ENCODE peak calls at places on chromosome 1, in ten cellular contexts. One of them, this sample, is unnamed. For H3K27me3 and H3K4me1, the result is how much of the 10 kb centered on the place peaks cover.

GRCh38 chr1:107056426-107057196 is at the start of gene PRMT6:
- DNase-seq in heart right ventricle: peak
- DNase-seq in GM23338: peak
- DNase-seq in MM.1S: peak
- DNase-seq in cardiac muscle cell: peak
- DNase-seq in HCT116: peak
- DNase-seq in endothelial cell of umbilical vein: peak
- DNase-seq in adipocyte: peak
- DNase-seq in gastrocnemius medialis: peak
- DNase-seq in ascending aorta: no peak
- DNase-seq in this sample: peak

GRCh38 chr1:65958561-65959350 is 166.1 kb downstream of the PDE4B start:
- DNase-seq in gastrocnemius medialis: no peak
- DNase-seq in adipocyte: peak
- DNase-seq in ascending aorta: no peak
- DNase-seq in endothelial cell of umbilical vein: peak
- DNase-seq in cardiac muscle cell: peak
- DNase-seq in HCT116: peak
- DNase-seq in GM23338: peak
- DNase-seq in MM.1S: peak
- DNase-seq in heart right ventricle: no peak
- DNase-seq in this sample: no peak

GRCh38 chr1:219666242-219666641 is 53.3 kb upstream of the ZC3H11B start:
- DNase-seq in HCT116: no peak
- DNase-seq in GM23338: no peak
- DNase-seq in cardiac muscle cell: no peak
- DNase-seq in MM.1S: no peak
- DNase-seq in ascending aorta: no peak
- DNase-seq in adipocyte: peak
- DNase-seq in heart right ventricle: no peak
- DNase-seq in endothelial cell of umbilical vein: no peak
- DNase-seq in gastrocnemius medialis: no peak
- DNase-seq in this sample: no peak

GRCh38 chr1:53396563-53397268 is 62.5 kb upstream of the DMRTB1 start:
- DNase-seq in MM.1S: no peak
- DNase-seq in ascending aorta: no peak
- DNase-seq in adipocyte: no peak
- DNase-seq in gastrocnemius medialis: no peak
- DNase-seq in GM23338: no peak
- DNase-seq in cardiac muscle cell: no peak
- DNase-seq in endothelial cell of umbilical vein: no peak
- DNase-seq in HCT116: no peak
- DNase-seq in heart right ventricle: no peak
- DNase-seq in this sample: no peak

GRCh38 chr1:9882296-9882944 is 27.6 kb downstream of the CTNNBIP1 start:
- DNase-seq in cardiac muscle cell: no peak
- DNase-seq in adipocyte: no peak
- DNase-seq in endothelial cell of umbilical vein: no peak
- DNase-seq in MM.1S: no peak
- DNase-seq in GM23338: no peak
- DNase-seq in heart right ventricle: no peak
- DNase-seq in HCT116: no peak
- DNase-seq in gastrocnemius medialis: no peak
- DNase-seq in ascending aorta: no peak
- DNase-seq in this sample: no peak

GRCh38 chr1:109667452-109668122 is at the start of gene GSTM2:
- DNase-seq in heart right ventricle: peak
- DNase-seq in HCT116: no peak
- DNase-seq in endothelial cell of umbilical vein: peak
- DNase-seq in ascending aorta: peak
- DNase-seq in MM.1S: peak
- DNase-seq in gastrocnemius medialis: peak
- DNase-seq in GM23338: peak
- DNase-seq in adipocyte: peak
- DNase-seq in cardiac muscle cell: peak
- DNase-seq in this sample: peak

GRCh38 chr1:200525167-200526123 is 95.1 kb downstream of the KIF14 start:
- DNase-seq in HCT116: no peak
- DNase-seq in MM.1S: no peak
- DNase-seq in ascending aorta: no peak
- DNase-seq in gastrocnemius medialis: no peak
- DNase-seq in endothelial cell of umbilical vein: no peak
- DNase-seq in cardiac muscle cell: no peak
- DNase-seq in heart right ventricle: no peak
- DNase-seq in adipocyte: no peak
- DNase-seq in GM23338: no peak
- DNase-seq in this sample: no peak

GRCh38 chr1:93595749-93596148 is 85.9 kb downstream of the BCAR3 start:
- DNase-seq in cardiac muscle cell: no peak
- DNase-seq in endothelial cell of umbilical vein: no peak
- DNase-seq in GM23338: no peak
- DNase-seq in HCT116: no peak
- DNase-seq in gastrocnemius medialis: no peak
- DNase-seq in MM.1S: no peak
- DNase-seq in adipocyte: peak
- DNase-seq in heart right ventricle: no peak
- DNase-seq in ascending aorta: no peak
- DNase-seq in this sample: no peak

GRCh38 chr1:6496360-6496704 is 4.9 kb upstream of the PLEKHG5 start:
- DNase-seq in MM.1S: no peak
- DNase-seq in HCT116: no peak
- DNase-seq in heart right ventricle: no peak
- DNase-seq in gastrocnemius medialis: no peak
- DNase-seq in cardiac muscle cell: no peak
- DNase-seq in adipocyte: no peak
- DNase-seq in ascending aorta: no peak
- DNase-seq in GM23338: peak
- DNase-seq in endothelial cell of umbilical vein: no peak
- DNase-seq in this sample: no peak
- H3K27me3 ChIP-seq in MM.1S: half or more
- H3K27me3 ChIP-seq in HCT116: under half
- H3K27me3 ChIP-seq in heart right ventricle: under half
- H3K27me3 ChIP-seq in gastrocnemius medialis: under half
- H3K27me3 ChIP-seq in cardiac muscle cell: under half
- H3K27me3 ChIP-seq in adipocyte: under half
- H3K27me3 ChIP-seq in ascending aorta: under half
- H3K27me3 ChIP-seq in GM23338: under half
- H3K27me3 ChIP-seq in endothelial cell of umbilical vein: under half
- H3K27me3 ChIP-seq in this sample: under half

GRCh38 chr1:67755160-67755559 is 70.2 kb downstream of the GADD45A start:
- DNase-seq in adipocyte: no peak
- DNase-seq in gastrocnemius medialis: no peak
- DNase-seq in heart right ventricle: no peak
- DNase-seq in HCT116: no peak
- DNase-seq in cardiac muscle cell: no peak
- DNase-seq in endothelial cell of umbilical vein: no peak
- DNase-seq in GM23338: no peak
- DNase-seq in MM.1S: no peak
- DNase-seq in ascending aorta: no peak
- DNase-seq in this sample: no peak

GRCh38 chr1:67754526-67754920 is 69.5 kb downstream of the GADD45A start:
- DNase-seq in heart right ventricle: no peak
- DNase-seq in gastrocnemius medialis: no peak
- DNase-seq in adipocyte: no peak
- DNase-seq in HCT116: no peak
- DNase-seq in MM.1S: no peak
- DNase-seq in cardiac muscle cell: no peak
- DNase-seq in ascending aorta: no peak
- DNase-seq in endothelial cell of umbilical vein: peak
- DNase-seq in GM23338: no peak
- DNase-seq in this sample: no peak

GRCh38 chr1:67755619-67756018 is 70.6 kb downstream of the GADD45A start:
- DNase-seq in MM.1S: no peak
- DNase-seq in adipocyte: no peak
- DNase-seq in gastrocnemius medialis: no peak
- DNase-seq in GM23338: no peak
- DNase-seq in HCT116: no peak
- DNase-seq in ascending aorta: no peak
- DNase-seq in heart right ventricle: no peak
- DNase-seq in cardiac muscle cell: no peak
- DNase-seq in endothelial cell of umbilical vein: no peak
- DNase-seq in this sample: no peak

GRCh38 chr1:67752306-67752705 is 67.3 kb downstream of the GADD45A start:
- DNase-seq in cardiac muscle cell: no peak
- DNase-seq in GM23338: peak
- DNase-seq in adipocyte: no peak
- DNase-seq in MM.1S: no peak
- DNase-seq in gastrocnemius medialis: no peak
- DNase-seq in endothelial cell of umbilical vein: peak
- DNase-seq in heart right ventricle: no peak
- DNase-seq in ascending aorta: no peak
- DNase-seq in HCT116: no peak
- DNase-seq in this sample: no peak

DNA sequence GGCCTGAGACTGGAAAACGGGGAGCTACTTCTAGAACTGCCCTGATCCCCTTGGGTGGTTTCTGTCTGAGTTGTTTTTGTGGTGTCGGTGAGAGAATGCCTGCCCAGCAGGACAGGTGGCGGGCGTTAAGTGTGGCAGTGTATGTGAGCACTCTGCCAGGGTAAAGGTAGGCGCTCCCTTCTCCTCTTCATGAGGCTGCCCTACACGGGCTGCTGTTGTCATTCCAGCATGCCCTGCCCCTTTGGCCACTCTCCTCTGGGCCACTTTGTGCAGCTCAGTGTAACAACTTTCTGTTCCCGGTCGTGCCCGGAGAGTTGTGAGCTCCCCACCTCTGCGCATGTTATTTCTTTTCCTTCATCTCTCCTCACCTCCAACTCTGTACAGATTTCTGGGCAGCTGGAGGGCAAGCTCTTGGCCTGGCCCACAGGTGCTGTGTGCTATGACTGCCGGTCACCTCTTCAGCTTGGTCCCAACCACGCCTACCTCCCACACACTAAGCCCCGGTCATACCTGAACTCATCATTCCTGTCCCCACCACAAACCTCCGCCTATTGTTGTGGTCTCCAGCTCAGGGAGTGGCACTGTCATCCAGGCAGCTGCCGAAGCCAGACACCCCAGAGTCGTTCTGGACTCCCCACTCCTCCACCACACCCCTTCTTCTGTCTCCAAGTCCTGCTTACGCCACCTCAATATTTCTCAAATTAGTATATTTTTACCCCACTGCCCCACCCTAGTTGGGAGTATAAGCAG is 69.0 kb downstream of the GADD45A start:
- DNase-seq in MM.1S: no peak
- DNase-seq in ascending aorta: no peak
- DNase-seq in adipocyte: no peak
- DNase-seq in cardiac muscle cell: no peak
- DNase-seq in gastrocnemius medialis: peak
- DNase-seq in heart right ventricle: no peak
- DNase-seq in GM23338: no peak
- DNase-seq in HCT116: peak
- DNase-seq in endothelial cell of umbilical vein: no peak
- DNase-seq in this sample: no peak
- H3K4me1 ChIP-seq in MM.1S: under half
- H3K4me1 ChIP-seq in ascending aorta: half or more
- H3K4me1 ChIP-seq in adipocyte: half or more
- H3K4me1 ChIP-seq in cardiac muscle cell: under half
- H3K4me1 ChIP-seq in gastrocnemius medialis: under half
- H3K4me1 ChIP-seq in heart right ventricle: half or more
- H3K4me1 ChIP-seq in GM23338: under half
- H3K4me1 ChIP-seq in HCT116: half or more
- H3K4me1 ChIP-seq in endothelial cell of umbilical vein: half or more
- H3K4me1 ChIP-seq in this sample: under half

GRCh38 chr1:7422561-7422960 is 348.5 kb upstream of the VAMP3 start:
- DNase-seq in adipocyte: no peak
- DNase-seq in cardiac muscle cell: no peak
- DNase-seq in HCT116: no peak
- DNase-seq in ascending aorta: no peak
- DNase-seq in gastrocnemius medialis: peak
- DNase-seq in heart right ventricle: no peak
- DNase-seq in endothelial cell of umbilical vein: no peak
- DNase-seq in GM23338: no peak
- DNase-seq in MM.1S: no peak
- DNase-seq in this sample: no peak

GRCh38 chr1:7422081-7422480 is 349.0 kb upstream of the VAMP3 start:
- DNase-seq in MM.1S: no peak
- DNase-seq in GM23338: no peak
- DNase-seq in heart right ventricle: no peak
- DNase-seq in gastrocnemius medialis: peak
- DNase-seq in adipocyte: no peak
- DNase-seq in HCT116: no peak
- DNase-seq in cardiac muscle cell: no peak
- DNase-seq in endothelial cell of umbilical vein: no peak
- DNase-seq in ascending aorta: no peak
- DNase-seq in this sample: no peak

GRCh38 chr1:7420098-7420445 is 351.0 kb upstream of the VAMP3 start:
- DNase-seq in MM.1S: no peak
- DNase-seq in ascending aorta: no peak
- DNase-seq in HCT116: no peak
- DNase-seq in GM23338: no peak
- DNase-seq in gastrocnemius medialis: peak
- DNase-seq in heart right ventricle: no peak
- DNase-seq in adipocyte: no peak
- DNase-seq in cardiac muscle cell: no peak
- DNase-seq in endothelial cell of umbilical vein: no peak
- DNase-seq in this sample: no peak

GRCh38 chr1:7421471-7422075 is 349.5 kb upstream of the VAMP3 start:
- DNase-seq in HCT116: no peak
- DNase-seq in cardiac muscle cell: no peak
- DNase-seq in gastrocnemius medialis: peak
- DNase-seq in ascending aorta: no peak
- DNase-seq in MM.1S: no peak
- DNase-seq in GM23338: no peak
- DNase-seq in heart right ventricle: no peak
- DNase-seq in adipocyte: no peak
- DNase-seq in endothelial cell of umbilical vein: no peak
- DNase-seq in this sample: no peak

DNA sequence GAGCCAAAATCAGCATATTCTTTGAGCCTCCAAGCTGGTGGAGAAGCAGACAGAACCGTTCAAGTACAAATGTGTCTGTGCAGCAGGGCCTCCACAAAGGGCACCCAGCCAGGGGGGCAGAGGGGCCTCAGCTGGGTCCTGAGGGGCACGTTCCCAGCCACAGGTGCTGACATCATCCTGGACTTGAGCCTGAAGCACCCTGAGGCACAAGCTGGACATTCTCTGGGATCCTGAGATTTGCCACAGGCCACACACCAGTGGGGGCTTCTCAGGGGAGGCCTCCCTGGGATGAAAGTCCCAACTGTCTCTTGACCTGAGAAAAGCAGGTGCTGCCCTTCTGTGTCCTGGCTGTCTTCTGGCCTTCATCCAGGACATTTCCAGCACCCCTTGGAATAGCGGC is 350.4 kb upstream of the VAMP3 start:
- DNase-seq in endothelial cell of umbilical vein: no peak
- DNase-seq in GM23338: no peak
- DNase-seq in gastrocnemius medialis: peak
- DNase-seq in adipocyte: no peak
- DNase-seq in ascending aorta: no peak
- DNase-seq in HCT116: no peak
- DNase-seq in heart right ventricle: no peak
- DNase-seq in cardiac muscle cell: no peak
- DNase-seq in MM.1S: no peak
- DNase-seq in this sample: no peak
- H3K27me3 ChIP-seq in endothelial cell of umbilical vein: under half
- H3K27me3 ChIP-seq in GM23338: under half
- H3K27me3 ChIP-seq in gastrocnemius medialis: under half
- H3K27me3 ChIP-seq in adipocyte: under half
- H3K27me3 ChIP-seq in ascending aorta: under half
- H3K27me3 ChIP-seq in HCT116: under half
- H3K27me3 ChIP-seq in heart right ventricle: under half
- H3K27me3 ChIP-seq in cardiac muscle cell: under half
- H3K27me3 ChIP-seq in MM.1S: half or more
- H3K27me3 ChIP-seq in this sample: under half

GRCh38 chr1:40797668-40798010 is 14.1 kb downstream of the KCNQ4 start:
- DNase-seq in heart right ventricle: no peak
- DNase-seq in GM23338: no peak
- DNase-seq in HCT116: no peak
- DNase-seq in MM.1S: no peak
- DNase-seq in adipocyte: no peak
- DNase-seq in cardiac muscle cell: no peak
- DNase-seq in ascending aorta: no peak
- DNase-seq in gastrocnemius medialis: no peak
- DNase-seq in endothelial cell of umbilical vein: no peak
- DNase-seq in this sample: no peak

GRCh38 chr1:40796939-40797667 is 13.5 kb downstream of the KCNQ4 start:
- DNase-seq in ascending aorta: peak
- DNase-seq in gastrocnemius medialis: peak
- DNase-seq in MM.1S: no peak
- DNase-seq in heart right ventricle: peak
- DNase-seq in endothelial cell of umbilical vein: no peak
- DNase-seq in cardiac muscle cell: no peak
- DNase-seq in HCT116: no peak
- DNase-seq in GM23338: no peak
- DNase-seq in adipocyte: no peak
- DNase-seq in this sample: no peak

GRCh38 chr1:40794048-40794447 is 10.5 kb downstream of the KCNQ4 start:
- DNase-seq in endothelial cell of umbilical vein: no peak
- DNase-seq in ascending aorta: no peak
- DNase-seq in cardiac muscle cell: no peak
- DNase-seq in adipocyte: no peak
- DNase-seq in heart right ventricle: no peak
- DNase-seq in HCT116: no peak
- DNase-seq in gastrocnemius medialis: no peak
- DNase-seq in MM.1S: no peak
- DNase-seq in GM23338: no peak
- DNase-seq in this sample: no peak

GRCh38 chr1:40794915-40795715 is 11.5 kb downstream of the KCNQ4 start:
- DNase-seq in endothelial cell of umbilical vein: no peak
- DNase-seq in heart right ventricle: no peak
- DNase-seq in gastrocnemius medialis: no peak
- DNase-seq in HCT116: no peak
- DNase-seq in adipocyte: no peak
- DNase-seq in MM.1S: no peak
- DNase-seq in ascending aorta: no peak
- DNase-seq in cardiac muscle cell: no peak
- DNase-seq in GM23338: no peak
- DNase-seq in this sample: no peak

GRCh38 chr1:40795811-40796586 is 12.4 kb downstream of the KCNQ4 start:
- DNase-seq in ascending aorta: no peak
- DNase-seq in GM23338: no peak
- DNase-seq in endothelial cell of umbilical vein: no peak
- DNase-seq in cardiac muscle cell: no peak
- DNase-seq in adipocyte: no peak
- DNase-seq in heart right ventricle: no peak
- DNase-seq in HCT116: no peak
- DNase-seq in gastrocnemius medialis: peak
- DNase-seq in MM.1S: no peak
- DNase-seq in this sample: no peak
- H3K4me1 ChIP-seq in ascending aorta: under half
- H3K4me1 ChIP-seq in GM23338: under half
- H3K4me1 ChIP-seq in endothelial cell of umbilical vein: under half
- H3K4me1 ChIP-seq in cardiac muscle cell: under half
- H3K4me1 ChIP-seq in adipocyte: under half
- H3K4me1 ChIP-seq in heart right ventricle: under half
- H3K4me1 ChIP-seq in HCT116: under half
- H3K4me1 ChIP-seq in gastrocnemius medialis: half or more
- H3K4me1 ChIP-seq in MM.1S: under half
- H3K4me1 ChIP-seq in this sample: under half

This sample was measured in effector memory CD4-positive, alpha-beta T cell.